ENCODE peak calls at places on chromosomes 7 and 10, in four cellular contexts. D is RPMI7951; Y is activated naive CD8-positive, alpha-beta T cell treated with anti-CD3 and anti-CD28 coated beads, Interleukin-2, amount 50 U/mL, for 24 hours; L is GM12864. U is an unnamed sample.
A peak's percentile ranks its signal among the peaks of the same experiment; 100 is the strongest.

GRCh38 chr7:106896268-106896667 is 31.2 kb downstream of the PIK3CG start:
- DNase-seq in D (no peak), Y (no peak), L (no peak), U (no peak)

GRCh38 chr10:113986316-113986715 is 57.4 kb upstream of the ADRB1 start:
- DNase-seq in D (no peak), Y (no peak), L (no peak), U (no peak)

GRCh38 chr7:89223906-89224395 is 428.4 kb upstream of the TEX47 start:
- DNase-seq in D (no peak), Y (no peak), L (no peak), U (no peak)

GRCh38 chr10:63717089-63717715 is 196.0 kb downstream of the REEP3 start:
- DNase-seq in D (no peak), Y (no peak), L (no peak), U (no peak)

GRCh38 chr7:25260862-25261454 is 32.7 kb upstream of the NPVF start:
- DNase-seq in D (peak; percentile 78), Y (peak; percentile 4), L (peak; percentile 7), U (no peak)

GRCh38 chr7:51015581-51015980 is 232.9 kb upstream of the GRB10 start:
- DNase-seq in D (no peak), Y (no peak), L (no peak), U (no peak)

GRCh38 chr10:2949948-2950354 is 117.4 kb upstream of the PFKP start:
- DNase-seq in D (peak; percentile 79), Y (peak; percentile 23), L (no peak), U (peak; percentile 25)

GRCh38 chr7:92595281-92595680 is 5.1 kb upstream of the FAM133B start:
- DNase-seq in D (peak; percentile 73), Y (no peak), L (no peak), U (peak; percentile 73)

GRCh38 chr10:63887026-63887589 is 365.9 kb downstream of the REEP3 start:
- DNase-seq in D (no peak), Y (no peak), L (no peak), U (no peak)

GRCh38 chr7:117322741-117323584 is at the start of gene WNT2:
- DNase-seq in D (peak; percentile 3), Y (no peak), L (no peak), U (peak; percentile 42)

GRCh38 chr10:778626-779330 is 89.3 kb upstream of the DIP2C start:
- DNase-seq in D (no peak), Y (no peak), L (no peak), U (peak; percentile 11)

GRCh38 chr10:77359287-77359691 is 278.3 kb downstream of the KCNMA1 start:
- DNase-seq in D (no peak), Y (no peak), L (no peak), U (no peak)

GRCh38 chr7:42097756-42098155 is 139.3 kb downstream of the GLI3 start:
- DNase-seq in D (peak; percentile 99), Y (no peak), L (no peak), U (peak; percentile 98)

GRCh38 chr7:106659369-106659962 is 1.5 kb downstream of the CCDC71L start:
- DNase-seq in D (no peak), Y (no peak), L (no peak), U (no peak)

GRCh38 chr7:28362812-28363211 is 49.5 kb upstream of the CREB5 start:
- DNase-seq in D (peak; percentile 24), Y (no peak), L (no peak), U (no peak)

GRCh38 chr10:102796407-102797176 is 40.6 kb downstream of the CYP17A1 start:
- DNase-seq in D (peak; percentile 76), Y (peak; percentile 70), L (no peak), U (no peak)

GRCh38 chr7:105581066-105581811 is at the start of gene EFCAB10:
- DNase-seq in D (peak; percentile 59), Y (peak; percentile 57), L (peak; percentile 13), U (peak; percentile 31)